ENCODE peak calls at places on chromosomes 16 and 17, in nine cellular contexts. One of them, this sample, is unnamed.

GRCh38 chr16:68281368-68282063 is 17.2 kb downstream of the SLC7A6 start:
- DNase-seq in sigmoid colon: no peak
- DNase-seq in esophagus muscularis mucosa: no peak
- DNase-seq in GM23338: no peak
- DNase-seq in endothelial cell of umbilical vein: no peak
- DNase-seq in HL-60: no peak
- DNase-seq in Panc1: no peak
- DNase-seq in transverse colon: no peak
- DNase-seq in HCT116: no peak
- DNase-seq in this sample: no peak

GRCh38 chr16:27287887-27288286 is 19.3 kb upstream of the NSMCE1 start:
- DNase-seq in sigmoid colon: no peak
- DNase-seq in esophagus muscularis mucosa: no peak
- DNase-seq in GM23338: no peak
- DNase-seq in endothelial cell of umbilical vein: no peak
- DNase-seq in HL-60: peak; percentile 89
- DNase-seq in Panc1: no peak
- DNase-seq in transverse colon: no peak
- DNase-seq in HCT116: no peak
- DNase-seq in this sample: no peak

GRCh38 chr17:78879679-78880186 is 23.3 kb downstream of the CEP295NL start:
- DNase-seq in sigmoid colon: peak; percentile 94
- DNase-seq in esophagus muscularis mucosa: peak; percentile 95
- DNase-seq in GM23338: no peak
- DNase-seq in endothelial cell of umbilical vein: peak; percentile 64
- DNase-seq in HL-60: peak; percentile 48
- DNase-seq in Panc1: no peak
- DNase-seq in transverse colon: peak; percentile 46
- DNase-seq in HCT116: no peak
- DNase-seq in this sample: peak; percentile 87

GRCh38 chr17:78924481-78925151 is 571 bp downstream of the TIMP2 start:
- DNase-seq in sigmoid colon: no peak
- DNase-seq in esophagus muscularis mucosa: no peak
- DNase-seq in GM23338: peak; percentile 81
- DNase-seq in endothelial cell of umbilical vein: no peak
- DNase-seq in HL-60: no peak
- DNase-seq in Panc1: no peak
- DNase-seq in transverse colon: no peak
- DNase-seq in HCT116: no peak
- DNase-seq in this sample: peak; percentile 85

GRCh38 chr17:11140028-11140427 is 101.0 kb upstream of the SHISA6 start:
- DNase-seq in sigmoid colon: no peak
- DNase-seq in esophagus muscularis mucosa: no peak
- DNase-seq in GM23338: no peak
- DNase-seq in endothelial cell of umbilical vein: no peak
- DNase-seq in HL-60: no peak
- DNase-seq in Panc1: no peak
- DNase-seq in transverse colon: no peak
- DNase-seq in HCT116: no peak
- DNase-seq in this sample: no peak

GRCh38 chr17:77332981-77333685 is 192.4 kb downstream of the SEC14L1 start:
- DNase-seq in sigmoid colon: peak; percentile 35
- DNase-seq in esophagus muscularis mucosa: no peak
- DNase-seq in GM23338: no peak
- DNase-seq in endothelial cell of umbilical vein: no peak
- DNase-seq in HL-60: no peak
- DNase-seq in Panc1: no peak
- DNase-seq in transverse colon: no peak
- DNase-seq in HCT116: no peak
- DNase-seq in this sample: peak; percentile 43

GRCh38 chr16:31112711-31113419 is 4.6 kb upstream of the KAT8 start:
- DNase-seq in sigmoid colon: no peak
- DNase-seq in esophagus muscularis mucosa: no peak
- DNase-seq in GM23338: no peak
- DNase-seq in endothelial cell of umbilical vein: no peak
- DNase-seq in HL-60: peak; percentile 89
- DNase-seq in Panc1: no peak
- DNase-seq in transverse colon: no peak
- DNase-seq in HCT116: no peak
- DNase-seq in this sample: no peak

GRCh38 chr17:61144137-61144536 is 255.5 kb upstream of the TBX2 start:
- DNase-seq in sigmoid colon: no peak
- DNase-seq in esophagus muscularis mucosa: no peak
- DNase-seq in GM23338: no peak
- DNase-seq in endothelial cell of umbilical vein: no peak
- DNase-seq in HL-60: no peak
- DNase-seq in Panc1: no peak
- DNase-seq in transverse colon: no peak
- DNase-seq in HCT116: no peak
- DNase-seq in this sample: no peak

GRCh38 chr17:5122586-5123342 is 6.9 kb downstream of the USP6 start:
- DNase-seq in sigmoid colon: peak; percentile 68
- DNase-seq in esophagus muscularis mucosa: no peak
- DNase-seq in GM23338: peak; percentile 67
- DNase-seq in endothelial cell of umbilical vein: no peak
- DNase-seq in HL-60: no peak
- DNase-seq in Panc1: no peak
- DNase-seq in transverse colon: peak; percentile 36
- DNase-seq in HCT116: no peak
- DNase-seq in this sample: peak; percentile 68

GRCh38 chr16:81807767-81808166 is 28.7 kb downstream of the PLCG2 start:
- DNase-seq in sigmoid colon: no peak
- DNase-seq in esophagus muscularis mucosa: no peak
- DNase-seq in GM23338: no peak
- DNase-seq in endothelial cell of umbilical vein: no peak
- DNase-seq in HL-60: no peak
- DNase-seq in Panc1: no peak
- DNase-seq in transverse colon: no peak
- DNase-seq in HCT116: no peak
- DNase-seq in this sample: no peak

DNA sequence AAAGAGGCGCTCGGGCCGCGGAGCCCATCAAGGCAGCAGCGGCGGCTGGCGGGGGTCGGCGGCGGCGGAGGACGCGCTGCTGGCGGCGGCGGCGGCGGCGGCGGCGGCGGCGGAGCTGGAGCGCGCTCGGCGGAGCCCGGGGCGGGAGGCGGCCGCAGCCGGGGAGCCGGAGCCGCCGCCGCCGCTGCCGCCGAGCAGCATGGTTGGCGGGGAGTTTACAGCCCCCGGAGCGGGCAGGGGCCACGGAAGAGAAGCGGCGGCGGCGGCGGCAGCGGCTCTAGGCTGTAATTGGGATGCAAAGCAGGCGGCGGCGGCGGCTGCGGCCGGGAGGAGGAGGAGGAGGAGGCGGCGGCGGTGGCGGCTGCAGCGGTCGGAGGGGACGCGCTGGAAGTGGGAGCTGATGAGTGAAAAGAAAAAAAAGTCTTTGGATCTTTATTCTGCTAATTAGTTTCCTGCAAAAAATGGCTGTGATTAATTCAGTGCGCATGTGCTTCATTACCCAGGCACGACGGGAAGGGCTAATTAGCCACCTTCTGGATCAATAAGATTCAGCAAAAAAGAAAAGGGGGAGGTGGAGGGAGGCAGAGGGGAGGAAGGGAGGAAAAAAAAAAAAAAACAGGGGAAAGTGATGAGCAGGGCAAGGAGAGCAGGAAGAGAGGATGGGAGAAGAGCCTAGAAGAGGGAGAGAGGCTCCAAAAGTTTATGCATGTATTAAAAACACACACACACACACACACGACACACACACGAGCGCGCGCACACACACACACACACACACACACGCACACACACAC is 10.9 kb upstream of the ZFHX3 start:
- DNase-seq in sigmoid colon: peak; percentile 69
- DNase-seq in esophagus muscularis mucosa: no peak
- DNase-seq in GM23338: peak; percentile 75
- DNase-seq in endothelial cell of umbilical vein: peak; percentile 61
- DNase-seq in HL-60: peak; percentile 24
- DNase-seq in Panc1: no peak
- DNase-seq in transverse colon: no peak
- DNase-seq in HCT116: peak; percentile 38
- DNase-seq in this sample: peak; percentile 86
- TF ChIP-seq POLR2AphosphoS5 in sigmoid colon: peak; percentile 29
- TF ChIP-seq POLR2AphosphoS5 in esophagus muscularis mucosa: no peak
- TF ChIP-seq POLR2AphosphoS5 in GM23338: no peak
- TF ChIP-seq POLR2AphosphoS5 in endothelial cell of umbilical vein: no peak
- TF ChIP-seq POLR2AphosphoS5 in HL-60: no peak
- TF ChIP-seq POLR2AphosphoS5 in Panc1: no peak
- TF ChIP-seq POLR2AphosphoS5 in transverse colon: no peak
- TF ChIP-seq POLR2AphosphoS5 in HCT116: no peak
- TF ChIP-seq POLR2AphosphoS5 in this sample: peak; percentile 19

DNA sequence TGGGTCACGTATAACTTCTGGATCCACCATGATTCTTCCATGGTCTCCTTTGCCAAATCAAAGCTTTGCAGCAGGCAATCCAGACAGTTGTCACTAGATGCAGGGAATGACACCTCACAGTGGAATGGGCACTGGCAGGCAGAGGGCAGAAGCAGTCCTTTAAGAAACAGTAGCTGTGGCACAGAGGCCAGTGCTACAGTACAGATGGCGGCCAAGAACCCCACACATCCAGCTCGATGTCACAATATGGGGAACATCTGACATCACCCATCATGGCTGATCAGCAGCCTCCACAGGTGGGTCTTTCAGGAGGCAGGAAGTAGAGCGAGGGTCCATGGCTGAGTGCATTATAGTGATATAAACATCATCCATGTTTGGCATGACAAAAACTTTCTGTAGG is 18.8 kb upstream of the ERN1 start:
- DNase-seq in sigmoid colon: no peak
- DNase-seq in esophagus muscularis mucosa: no peak
- DNase-seq in GM23338: peak; percentile 14
- DNase-seq in endothelial cell of umbilical vein: no peak
- DNase-seq in HL-60: peak; percentile 61
- DNase-seq in Panc1: no peak
- DNase-seq in transverse colon: no peak
- DNase-seq in HCT116: no peak
- DNase-seq in this sample: no peak
- TF ChIP-seq CTCF in sigmoid colon: no peak
- TF ChIP-seq CTCF in esophagus muscularis mucosa: no peak
- TF ChIP-seq CTCF in GM23338: no peak
- TF ChIP-seq CTCF in endothelial cell of umbilical vein: no peak
- TF ChIP-seq CTCF in HL-60: no peak
- TF ChIP-seq CTCF in Panc1: no peak
- TF ChIP-seq CTCF in transverse colon: no peak
- TF ChIP-seq CTCF in HCT116: peak; percentile 43
- TF ChIP-seq CTCF in this sample: no peak

GRCh38 chr16:69865701-69866100 is 85.4 kb upstream of the CLEC18A start:
- DNase-seq in sigmoid colon: no peak
- DNase-seq in esophagus muscularis mucosa: no peak
- DNase-seq in GM23338: peak; percentile 37
- DNase-seq in endothelial cell of umbilical vein: no peak
- DNase-seq in HL-60: no peak
- DNase-seq in Panc1: no peak
- DNase-seq in transverse colon: no peak
- DNase-seq in HCT116: no peak
- DNase-seq in this sample: no peak
- H3K27ac ChIP-seq in sigmoid colon: no peak overlapping the region
- H3K27ac ChIP-seq in esophagus muscularis mucosa: no peak overlapping the region
- H3K27ac ChIP-seq in GM23338: peak overlapping the region; percentile 55
- H3K27ac ChIP-seq in endothelial cell of umbilical vein: no peak overlapping the region
- H3K27ac ChIP-seq in HL-60: no peak overlapping the region
- H3K27ac ChIP-seq in Panc1: no peak overlapping the region
- H3K27ac ChIP-seq in transverse colon: no peak overlapping the region
- H3K27ac ChIP-seq in HCT116: no peak overlapping the region
- H3K27ac ChIP-seq in this sample: no peak overlapping the region

GRCh38 chr16:28531777-28532744 is 6.7 kb downstream of the NUPR1 start:
- DNase-seq in sigmoid colon: peak; percentile 94
- DNase-seq in esophagus muscularis mucosa: no peak
- DNase-seq in GM23338: peak; percentile 78
- DNase-seq in endothelial cell of umbilical vein: no peak
- DNase-seq in HL-60: no peak
- DNase-seq in Panc1: no peak
- DNase-seq in transverse colon: peak; percentile 86
- DNase-seq in HCT116: peak; percentile 56
- DNase-seq in this sample: no peak
- TF ChIP-seq POLR2AphosphoS5 in sigmoid colon: peak; percentile 58
- TF ChIP-seq POLR2AphosphoS5 in esophagus muscularis mucosa: peak; percentile 71
- TF ChIP-seq POLR2AphosphoS5 in GM23338: no peak
- TF ChIP-seq POLR2AphosphoS5 in endothelial cell of umbilical vein: no peak
- TF ChIP-seq POLR2AphosphoS5 in HL-60: no peak
- TF ChIP-seq POLR2AphosphoS5 in Panc1: no peak
- TF ChIP-seq POLR2AphosphoS5 in transverse colon: peak; percentile 68
- TF ChIP-seq POLR2AphosphoS5 in HCT116: no peak
- TF ChIP-seq POLR2AphosphoS5 in this sample: peak; percentile 56

DNA sequence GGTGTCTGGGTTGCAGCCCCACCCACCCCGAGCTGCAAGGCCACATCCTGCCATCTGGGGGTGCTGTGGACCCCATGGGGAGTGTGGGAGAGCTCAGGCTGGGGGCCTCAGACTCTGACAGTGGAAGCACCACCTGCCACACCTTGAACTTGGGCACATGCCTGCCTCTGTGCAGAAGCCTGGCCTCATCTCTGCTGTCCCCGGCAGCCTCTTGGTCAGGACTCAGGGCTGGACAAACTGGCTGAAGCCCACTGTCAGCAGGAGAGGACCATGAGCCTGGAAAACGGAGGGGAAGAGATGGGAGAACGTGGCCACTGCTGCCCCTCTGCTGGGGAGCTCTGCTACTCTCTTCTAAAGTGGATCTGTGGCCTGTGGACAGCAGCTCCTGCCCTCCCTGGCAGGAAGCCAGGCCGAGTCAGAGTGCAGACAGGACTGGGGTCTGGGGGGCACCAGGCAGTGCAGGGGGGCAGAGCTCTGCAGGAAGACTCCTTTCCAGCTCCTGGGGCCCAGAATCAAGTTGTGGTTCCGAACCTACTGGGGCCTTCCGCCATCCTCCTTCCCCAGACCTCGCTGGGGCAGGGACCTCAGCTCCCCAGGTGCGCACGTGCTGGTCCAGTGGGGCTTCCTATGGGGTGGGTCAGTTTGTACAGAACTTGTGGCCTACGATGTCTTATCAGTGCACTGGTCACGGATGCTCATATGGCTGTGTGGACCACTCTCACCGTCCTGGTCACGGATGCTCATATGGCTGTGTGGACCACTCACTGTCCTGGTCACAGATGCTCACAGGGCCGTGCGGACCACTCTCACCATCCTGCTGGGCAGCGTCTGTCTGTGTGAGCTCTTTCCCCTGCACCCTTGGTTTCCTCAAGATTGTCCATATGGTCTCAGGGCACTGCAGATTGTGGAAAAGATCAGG is 207.7 kb downstream of the LAT start:
- DNase-seq in sigmoid colon: no peak
- DNase-seq in esophagus muscularis mucosa: no peak
- DNase-seq in GM23338: no peak
- DNase-seq in endothelial cell of umbilical vein: no peak
- DNase-seq in HL-60: no peak
- DNase-seq in Panc1: no peak
- DNase-seq in transverse colon: peak; percentile 5
- DNase-seq in HCT116: no peak
- DNase-seq in this sample: peak; percentile 61
- TF ChIP-seq CTCF in sigmoid colon: no peak
- TF ChIP-seq CTCF in esophagus muscularis mucosa: no peak
- TF ChIP-seq CTCF in GM23338: no peak
- TF ChIP-seq CTCF in endothelial cell of umbilical vein: no peak
- TF ChIP-seq CTCF in HL-60: no peak
- TF ChIP-seq CTCF in Panc1: no peak
- TF ChIP-seq CTCF in transverse colon: no peak
- TF ChIP-seq CTCF in HCT116: no peak
- TF ChIP-seq CTCF in this sample: no peak

GRCh38 chr16:4376126-4376819 is 4.6 kb downstream of the VASN start:
- DNase-seq in sigmoid colon: peak; percentile 97
- DNase-seq in esophagus muscularis mucosa: peak; percentile 95
- DNase-seq in GM23338: no peak
- DNase-seq in endothelial cell of umbilical vein: no peak
- DNase-seq in HL-60: no peak
- DNase-seq in Panc1: no peak
- DNase-seq in transverse colon: peak; percentile 76
- DNase-seq in HCT116: no peak
- DNase-seq in this sample: peak; percentile 77
- H3K27ac ChIP-seq in sigmoid colon: peak overlapping the region; percentile 97
- H3K27ac ChIP-seq in esophagus muscularis mucosa: peak overlapping the region; percentile 86
- H3K27ac ChIP-seq in GM23338: peak overlapping the region; percentile 69
- H3K27ac ChIP-seq in endothelial cell of umbilical vein: no peak overlapping the region
- H3K27ac ChIP-seq in HL-60: no peak overlapping the region
- H3K27ac ChIP-seq in Panc1: peak overlapping the region; percentile 82
- H3K27ac ChIP-seq in transverse colon: peak overlapping the region; percentile 92
- H3K27ac ChIP-seq in HCT116: no peak overlapping the region
- H3K27ac ChIP-seq in this sample: peak overlapping the region; percentile 29

This sample was measured in spleen.